ENCODE peak calls at places on chromosomes 7 and 10, in five cellular contexts. U is H54, F is COR-L47, B is Caki2, M is posterior vena cava. V is an unnamed sample.

GRCh38 chr7:135801045-135801693 is 52.6 kb upstream of the FAM180A start:
- DNase-seq in F (peak), B (peak), M (no peak), U (peak), V (peak)

GRCh38 chr7:434891-435486 is 84.7 kb downstream of the PDGFA start:
- DNase-seq in B (peak), M (no peak), U (no peak), F (no peak), V (no peak)

GRCh38 chr7:2978403-2978802 is 65.3 kb downstream of the CARD11 start:
- DNase-seq in M (peak), U (no peak), B (no peak), F (no peak), V (no peak)

GRCh38 chr10:132418520-132419416 is 21.8 kb downstream of the PWWP2B start:
- DNase-seq in M (no peak), U (peak), F (peak), B (peak), V (no peak)

GRCh38 chr10:107163904-107164861 is at the start of gene SORCS1:
- DNase-seq in U (no peak), B (no peak), F (no peak), M (no peak), V (no peak)

GRCh38 chr7:45982912-45983719 is 62.0 kb upstream of the IGFBP3 start:
- DNase-seq in U (no peak), M (no peak), F (no peak), B (no peak), V (no peak)

GRCh38 chr10:26881600-26882331 is 21.0 kb upstream of the ABI1 start:
- DNase-seq in F (peak), B (peak), U (peak), M (no peak), V (peak)

GRCh38 chr7:157253850-157254249 is 83.0 kb upstream of the DNAJB6 start:
- DNase-seq in M (no peak), B (no peak), U (no peak), F (peak), V (no peak)